ENCODE peak calls at places on chromosomes 1 and 21, in six cellular contexts. K is heart right ventricle, F is posterior cingulate gyrus, B is amniotic stem cell, Z is lower lobe of right lung, H is mucosa of descending colon. R is an unnamed sample.

GRCh38 chr1:53892911-53893310 is 1.1 kb upstream of the DIO1 start:
- DNase-seq in K (no peak), F (no peak), B (no peak), Z (peak; percentile 67), H (no peak), R (no peak)

GRCh38 chr21:21236981-21237380 is 238.8 kb downstream of the NCAM2 start:
- DNase-seq in K (no peak), F (no peak), B (no peak), Z (no peak), H (no peak), R (no peak)

GRCh38 chr1:69263982-69264381 is 303.7 kb upstream of the LRRC7 start:
- DNase-seq in K (no peak), F (no peak), B (no peak), Z (no peak), H (no peak), R (no peak)

GRCh38 chr1:35935436-35935835 is 4.5 kb downstream of the AGO3 start:
- DNase-seq in K (no peak), F (no peak), B (no peak), Z (no peak), H (no peak), R (no peak)

GRCh38 chr1:192776206-192776605 is 32.6 kb upstream of the RGS2 start:
- DNase-seq in K (no peak), F (no peak), B (no peak), Z (no peak), H (no peak), R (no peak)

GRCh38 chr21:44952116-44952928 is 12.5 kb downstream of the SLX9 start:
- DNase-seq in K (peak; percentile 65), F (no peak), B (no peak), Z (peak; percentile 37), H (no peak), R (no peak)

GRCh38 chr21:43835061-43835460 is 30.0 kb upstream of the AGPAT3 start:
- DNase-seq in K (no peak), F (no peak), B (no peak), Z (no peak), H (no peak), R (peak; percentile 63)

GRCh38 chr1:228088586-228089498 is 6.3 kb downstream of the ARF1 start:
- DNase-seq in K (no peak), F (no peak), B (no peak), Z (peak; percentile 72), H (no peak), R (peak; percentile 66)

GRCh38 chr1:31183927-31184554 is 55.6 kb downstream of the NKAIN1 start:
- DNase-seq in K (no peak), F (peak; percentile 56), B (no peak), Z (no peak), H (peak; percentile 72), R (no peak)

GRCh38 chr1:35555601-35556477 is 1.4 kb downstream of the KIAA0319L start:
- DNase-seq in K (no peak), F (no peak), B (no peak), Z (no peak), H (no peak), R (no peak)

GRCh38 chr1:150151291-150152181 is 1.8 kb downstream of the PLEKHO1 start:
- DNase-seq in K (peak; percentile 32), F (no peak), B (no peak), Z (no peak), H (no peak), R (no peak)

GRCh38 chr1:109644670-109645069 is 11.2 kb upstream of the GSTM4 start:
- DNase-seq in K (no peak), F (no peak), B (no peak), Z (no peak), H (no peak), R (peak; percentile 28)

GRCh38 chr1:85998105-85998504 is 158.5 kb downstream of the COL24A1 start:
- DNase-seq in K (no peak), F (no peak), B (no peak), Z (no peak), H (no peak), R (no peak)

GRCh38 chr1:150789396-150789795 is 18.7 kb downstream of the CTSK start:
- DNase-seq in K (no peak), F (no peak), B (no peak), Z (peak; percentile 54), H (no peak), R (no peak)

GRCh38 chr1:157157481-157158190 is 19.4 kb upstream of the ETV3 start:
- DNase-seq in K (no peak), F (no peak), B (no peak), Z (no peak), H (no peak), R (no peak)

GRCh38 chr1:231185391-231185790 is 23.5 kb downstream of the TRIM67 start:
- DNase-seq in K (no peak), F (no peak), B (no peak), Z (no peak), H (no peak), R (no peak)

GRCh38 chr1:199784127-199784526 is 243.4 kb upstream of the NR5A2 start:
- DNase-seq in K (no peak), F (no peak), B (no peak), Z (no peak), H (no peak), R (no peak)

GRCh38 chr1:217026506-217026905 is 303.3 kb upstream of the ESRRG start:
- DNase-seq in K (no peak), F (no peak), B (no peak), Z (no peak), H (no peak), R (no peak)

GRCh38 chr1:71196685-71197084 is 115.8 kb upstream of the ZRANB2 start:
- DNase-seq in K (no peak), F (no peak), B (peak; percentile 15), Z (no peak), H (peak; percentile 28), R (no peak)

GRCh38 chr21:18914570-18914969 is 511.0 kb upstream of the TMPRSS15 start:
- DNase-seq in K (no peak), F (no peak), B (no peak), Z (no peak), H (no peak), R (no peak)

R was measured in chondrocyte.